ENCODE peak calls at places on chromosomes 6 and 20, in six cellular contexts. C, I, Y, O, E and B are unnamed samples.
A peak's percentile ranks its signal among the peaks of the same experiment; 100 is the strongest.

GRCh38 chr20:33702861-33703260 is 16.7 kb upstream of the E2F1 start:
- DNase-seq in C (no peak), I (peak; percentile 63), Y (peak; percentile 59), O (peak; percentile 75), E (no peak), B (peak; percentile 32)

GRCh38 chr6:6724319-6725119 is 136.0 kb downstream of the LY86 start:
- DNase-seq in C (peak; percentile 96), I (peak; percentile 84), Y (peak; percentile 83), O (peak; percentile 73), E (peak; percentile 80), B (peak; percentile 77)

GRCh38 chr6:167744681-167745659 is 81.7 kb upstream of the AFDN start:
- DNase-seq in C (peak; percentile 56), I (no peak), Y (no peak), O (no peak), E (no peak), B (no peak)

GRCh38 chr20:58219342-58219700 is 9.1 kb downstream of the ANKRD60 start:
- DNase-seq in C (no peak), I (no peak), Y (no peak), O (no peak), E (no peak), B (no peak)

GRCh38 chr20:24149881-24150307 is 161.3 kb upstream of the GGTLC1 start:
- DNase-seq in C (no peak), I (peak; percentile 36), Y (peak; percentile 91), O (peak; percentile 51), E (no peak), B (peak; percentile 58)

GRCh38 chr6:1604347-1604990 is 5.2 kb upstream of the FOXC1 start:
- DNase-seq in C (peak; percentile 99), I (peak; percentile 60), Y (peak; percentile 61), O (no peak), E (peak; percentile 74), B (peak; percentile 75)

GRCh38 chr6:39913391-39913916 is 20.8 kb downstream of the MOCS1 start:
- DNase-seq in C (no peak), I (no peak), Y (no peak), O (no peak), E (no peak), B (no peak)

GRCh38 chr20:24637941-24638340 is 168.5 kb downstream of the SYNDIG1 start:
- DNase-seq in C (no peak), I (no peak), Y (no peak), O (no peak), E (no peak), B (no peak)

GRCh38 chr6:106702046-106702445 is 72.7 kb downstream of the QRSL1 start:
- DNase-seq in C (no peak), I (no peak), Y (no peak), O (no peak), E (no peak), B (peak; percentile 13)

GRCh38 chr6:116536216-116536621 is 9.3 kb downstream of the TRAPPC3L start:
- DNase-seq in C (no peak), I (peak; percentile 28), Y (peak; percentile 7), O (no peak), E (no peak), B (peak; percentile 44)

GRCh38 chr6:841569-841968 is 148.6 kb upstream of the EXOC2 start:
- DNase-seq in C (no peak), I (no peak), Y (no peak), O (no peak), E (no peak), B (no peak)

GRCh38 chr6:122789862-122790739 is 1.0 kb downstream of the SMPDL3A start:
- DNase-seq in C (peak; percentile 75), I (no peak), Y (peak; percentile 71), O (peak; percentile 20), E (no peak), B (no peak)

GRCh38 chr20:4726710-4727391 is 5.1 kb downstream of the PRND start:
- DNase-seq in C (peak; percentile 75), I (no peak), Y (no peak), O (no peak), E (no peak), B (no peak)

GRCh38 chr6:154925130-154925529 is 70.0 kb upstream of the TIAM2 start:
- DNase-seq in C (peak; percentile 21), I (no peak), Y (no peak), O (no peak), E (no peak), B (no peak)

DNA sequence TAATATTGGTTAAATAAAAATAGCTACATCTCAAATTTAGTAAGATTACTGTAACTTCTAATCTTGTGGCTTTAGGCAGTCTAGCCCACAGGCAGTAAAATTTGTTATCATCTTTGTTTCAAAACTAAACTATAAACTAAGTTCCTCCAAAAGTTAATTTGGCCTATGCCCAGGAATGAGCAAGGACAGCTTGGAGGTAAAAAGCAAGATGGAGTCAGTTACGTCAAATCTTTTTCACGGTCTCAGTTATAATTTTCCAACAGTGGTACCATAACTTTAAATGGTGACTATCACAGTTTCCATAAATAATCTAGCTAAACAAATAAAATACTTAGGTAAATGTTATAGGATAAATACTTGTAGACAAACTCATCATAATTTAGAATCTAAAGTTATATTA is 63.0 kb downstream of the AGPAT4 start:
- DNase-seq in C (no peak), I (no peak), Y (no peak), O (no peak), E (no peak), B (no peak)
- H3K9me3 ChIP-seq in C (no peaks in the 10 kb centered on the region), I (peaks cover 8% of the 10 kb centered on the region), Y (no peaks in the 10 kb centered on the region), O (peaks cover 16% of the 10 kb centered on the region), E (no peaks in the 10 kb centered on the region), B (no peaks in the 10 kb centered on the region)

DNA sequence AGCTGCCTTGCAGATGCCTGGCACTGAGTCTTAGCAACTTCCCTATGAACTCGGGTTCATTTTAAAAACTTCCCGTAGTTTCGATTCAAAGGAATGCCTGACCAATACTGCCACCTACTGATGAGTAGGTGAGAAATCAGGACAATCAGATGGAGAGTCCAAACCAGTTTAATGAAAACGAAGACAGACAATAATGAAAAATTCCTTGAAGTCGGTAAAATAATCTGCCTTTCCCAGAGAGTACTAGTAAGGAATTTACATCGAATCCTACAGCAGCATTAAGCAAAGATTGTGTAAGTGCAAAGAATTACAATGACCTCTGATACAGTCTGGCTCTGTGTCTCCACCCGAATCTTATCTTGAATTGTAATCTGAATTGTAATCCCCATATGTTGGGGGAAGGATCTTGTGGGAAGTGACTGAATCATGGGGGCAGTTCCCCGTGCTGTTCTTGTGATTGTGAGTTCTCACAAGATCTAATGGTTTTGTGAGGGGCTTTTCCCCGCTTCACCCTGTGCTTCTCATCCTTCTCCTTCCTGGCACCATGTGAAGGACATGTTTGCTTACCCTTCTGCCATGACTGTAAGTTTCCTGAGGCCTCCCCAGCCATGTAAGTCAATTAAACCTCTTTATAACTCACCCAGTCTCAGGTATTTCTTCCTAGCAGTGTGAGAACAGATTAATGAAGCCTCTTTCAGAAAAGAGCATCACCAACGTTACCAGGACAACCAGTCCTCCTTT is 134.4 kb downstream of the ARHGAP18 start:
- DNase-seq in C (peak; percentile 22), I (peak; percentile 35), Y (peak; percentile 14), O (no peak), E (no peak), B (no peak)
- H3K4me3 ChIP-seq in C (peak overlapping the region; percentile 61), I (peak overlapping the region; percentile 5), Y (no peak overlapping the region), O (peak overlapping the region; percentile 50), E (peak overlapping the region; percentile 30), B (no peak overlapping the region)

DNA sequence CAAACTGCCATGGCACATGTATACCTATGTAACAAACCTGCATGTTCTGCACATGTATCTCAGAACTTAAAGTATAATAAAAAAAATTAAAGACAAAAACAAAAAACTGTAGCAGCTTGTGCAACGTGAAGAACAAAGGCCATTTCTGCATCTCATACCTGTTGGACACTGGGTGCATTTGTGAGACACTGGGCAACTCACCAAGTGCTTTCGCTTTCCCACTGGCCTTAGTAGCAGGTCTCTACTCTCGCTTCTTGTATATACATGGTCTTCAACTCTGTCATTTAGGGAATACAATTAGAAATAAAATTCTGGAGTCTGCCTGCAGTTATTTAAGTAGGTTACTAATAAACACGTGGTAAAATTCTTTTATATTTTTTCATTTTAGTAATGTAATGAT is 423.8 kb downstream of the CBLN4 start:
- DNase-seq in C (no peak), I (no peak), Y (no peak), O (no peak), E (no peak), B (no peak)
- H3K9me3 ChIP-seq in C (peaks cover 3% of the 10 kb centered on the region), I (no peaks in the 10 kb centered on the region), Y (no peaks in the 10 kb centered on the region), O (no peaks in the 10 kb centered on the region), E (no peaks in the 10 kb centered on the region), B (no peaks in the 10 kb centered on the region)

GRCh38 chr6:27234576-27234975 is 12.9 kb upstream of the PRSS16 start:
- DNase-seq in C (peak; percentile 52), I (no peak), Y (no peak), O (no peak), E (no peak), B (no peak)

GRCh38 chr6:27239258-27239657 is 8.2 kb upstream of the PRSS16 start:
- DNase-seq in C (peak; percentile 35), I (no peak), Y (no peak), O (no peak), E (no peak), B (no peak)

GRCh38 chr6:27237089-27237723 is 10.3 kb upstream of the PRSS16 start:
- DNase-seq in C (peak; percentile 80), I (peak; percentile 27), Y (no peak), O (no peak), E (no peak), B (no peak)

GRCh38 chr6:27241443-27241842 is 6.1 kb upstream of the PRSS16 start:
- DNase-seq in C (no peak), I (no peak), Y (no peak), O (no peak), E (no peak), B (no peak)

DNA sequence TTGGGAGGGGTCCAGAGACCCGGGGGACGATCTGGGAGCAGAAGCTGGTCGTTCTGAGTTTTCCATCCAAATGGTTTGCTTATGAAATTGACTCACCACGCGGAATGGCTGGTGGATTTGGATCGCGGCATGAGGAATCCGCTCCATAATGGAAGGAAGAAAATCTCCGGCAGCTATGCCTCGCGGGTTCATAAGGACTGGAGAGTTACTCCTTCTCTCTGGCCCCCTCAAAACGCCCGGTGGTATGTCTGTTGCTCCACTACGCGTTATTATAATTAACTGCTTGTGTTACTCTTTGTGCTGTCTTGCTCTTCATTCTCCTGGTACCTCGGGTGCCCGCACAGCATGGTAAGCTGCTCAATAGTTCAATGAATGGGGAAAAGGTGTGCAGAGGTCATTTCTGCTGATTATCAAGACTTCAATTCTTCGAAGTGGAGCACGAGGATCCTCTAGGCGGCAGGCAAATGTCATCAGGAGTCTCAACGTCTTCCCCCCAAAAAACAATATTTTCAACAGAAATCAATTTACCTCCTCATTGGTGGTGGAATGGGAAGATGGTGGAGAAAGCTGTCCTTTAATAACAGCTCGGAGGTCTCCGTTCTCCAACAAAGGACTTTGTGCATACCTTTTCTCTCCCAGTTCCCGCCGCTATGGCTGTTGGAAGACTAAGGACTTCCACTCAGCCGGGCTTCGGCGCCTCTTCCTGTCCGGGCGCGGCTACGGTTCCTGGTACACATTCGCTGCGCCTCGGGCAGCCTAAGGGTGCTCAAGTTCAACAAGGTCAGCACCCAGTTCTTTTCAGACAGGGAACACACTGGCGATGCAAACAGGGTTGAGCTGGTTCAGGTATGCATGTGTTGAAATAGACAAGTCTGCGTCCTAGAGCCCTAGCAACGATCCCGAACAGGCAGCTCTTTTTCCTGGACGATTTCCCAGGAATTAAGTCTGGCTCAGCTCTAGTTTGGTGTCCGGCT is 9.2 kb upstream of the PRSS16 start:
- DNase-seq in C (peak; percentile 70), I (no peak), Y (no peak), O (no peak), E (no peak), B (no peak)
- H3K4me3 ChIP-seq in C (peak overlapping the region; percentile 68), I (no peak overlapping the region), Y (no peak overlapping the region), O (no peak overlapping the region), E (no peak overlapping the region), B (no peak overlapping the region)